ENCODE peak calls at places on chromosome 15, in ten cellular contexts. Z is activated CD4-positive, alpha-beta T cell treated with anti-CD3 and anti-CD28 coated beads, Interleukin-2, amount 10 ng/mL, durations not matched to agents 7 days and 5 days; D is T-helper 2 cell; P is A172; F is stimulated activated CD4-positive, alpha-beta T cell treated with anti-CD3 and anti-CD28 coated beads, Interleukin-4, amount 100 ng/mL, for 1 hour; Q is G401; B is naive thymus-derived CD4-positive, alpha-beta T cell; J is activated CD8-positive, alpha-beta memory T cell treated with anti-CD3 and anti-CD28 coated beads, Interleukin-2, amount 50 U/mL, for 48 hours; X is cardiac fibroblast; C is GM19239. O is an unnamed sample.

GRCh38 chr15:88624156-88624970 is 3.2 kb downstream of the AEN start:
- DNase-seq in C (peak), F (no peak), J (no peak), D (no peak), P (no peak), Q (no peak), B (peak), Z (peak), X (peak), O (no peak)

GRCh38 chr15:70258369-70259029 is 160.8 kb upstream of the TLE3 start:
- DNase-seq in C (no peak), J (peak), B (peak), P (no peak), X (peak), F (peak), Q (no peak), D (no peak), Z (peak), O (no peak)

GRCh38 chr15:60379466-60380274 is 18.1 kb downstream of the ANXA2 start:
- DNase-seq in C (no peak), X (peak), B (no peak), Q (no peak), Z (no peak), F (no peak), P (peak), D (no peak), J (no peak), O (peak)

GRCh38 chr15:52010633-52011595 is 8.1 kb upstream of the MAPK6 start:
- DNase-seq in D (no peak), C (no peak), B (no peak), J (peak), F (peak), X (peak), P (peak), Q (no peak), Z (no peak), O (peak)

GRCh38 chr15:49467782-49468181 is 44.7 kb downstream of the FGF7 start:
- DNase-seq in X (peak), F (no peak), C (no peak), B (no peak), D (no peak), Q (no peak), Z (no peak), J (no peak), P (no peak), O (no peak)

GRCh38 chr15:82585072-82585471 is 44.8 kb upstream of the RPS17 start:
- DNase-seq in J (no peak), X (peak), D (no peak), B (no peak), P (no peak), Z (no peak), C (no peak), Q (no peak), F (no peak), O (peak)

GRCh38 chr15:90291679-90292356 is 26.3 kb downstream of the NGRN start:
- DNase-seq in F (no peak), Z (peak), D (no peak), X (no peak), B (no peak), P (peak), J (no peak), C (no peak), Q (no peak), O (peak)

GRCh38 chr15:81914734-81915234 is 131.0 kb downstream of the MEX3B start:
- DNase-seq in Z (no peak), Q (no peak), J (no peak), F (no peak), X (peak), P (no peak), B (no peak), C (no peak), D (no peak), O (no peak)

GRCh38 chr15:26294062-26294689 is 431.0 kb upstream of the ATP10A start:
- DNase-seq in B (no peak), C (no peak), F (no peak), D (no peak), X (no peak), J (no peak), P (no peak), Q (peak), Z (no peak), O (no peak)

GRCh38 chr15:78087944-78088772 is 4.2 kb upstream of the SH2D7 start:
- DNase-seq in P (no peak), F (no peak), B (no peak), Q (no peak), J (no peak), Z (no peak), D (no peak), C (peak), X (no peak), O (no peak)

GRCh38 chr15:83567318-83567717 is 86.6 kb upstream of the ADAMTSL3 start:
- DNase-seq in F (no peak), D (no peak), X (no peak), B (no peak), C (no peak), Z (no peak), Q (no peak), J (no peak), P (no peak), O (no peak)

GRCh38 chr15:58568157-58568571 is 136.4 kb downstream of the LIPC start:
- DNase-seq in Q (no peak), X (no peak), P (no peak), Z (no peak), J (no peak), B (no peak), F (no peak), C (no peak), D (no peak), O (no peak)

GRCh38 chr15:71931261-71931660 is 120.9 kb downstream of the NR2E3 start:
- DNase-seq in C (no peak), B (no peak), P (no peak), Z (no peak), Q (no peak), X (no peak), J (no peak), D (no peak), F (no peak), O (no peak)

GRCh38 chr15:94234300-94234699 is 2.9 kb downstream of the MCTP2 start:
- DNase-seq in B (no peak), Q (no peak), Z (no peak), F (peak), X (peak), C (no peak), J (peak), P (no peak), D (no peak), O (no peak)

GRCh38 chr15:48086162-48086561 is 34.6 kb upstream of the SLC24A5 start:
- DNase-seq in X (no peak), B (no peak), Q (peak), F (no peak), C (no peak), Z (no peak), P (no peak), J (no peak), D (no peak), O (no peak)

GRCh38 chr15:56215769-56216168 is 27.9 kb downstream of the RFX7 start:
- DNase-seq in B (no peak), Q (no peak), X (peak), Z (no peak), F (no peak), J (no peak), C (no peak), P (peak), D (no peak), O (peak)

GRCh38 chr15:90869601-90870353 is 1.4 kb downstream of the FURIN start:
- DNase-seq in J (no peak), C (no peak), Z (peak), P (peak), F (peak), B (no peak), Q (no peak), X (peak), D (no peak), O (peak)

GRCh38 chr15:46768287-46768686 is 949.0 kb upstream of the SEMA6D start:
- DNase-seq in P (no peak), J (no peak), B (no peak), F (no peak), Z (no peak), Q (no peak), X (no peak), C (no peak), D (no peak), O (no peak)